ENCODE peak calls at places on chromosomes 12 and 14, in ten cellular contexts. L, W, P, X, K, Q, F, U, T and V are unnamed samples.

GRCh38 chr12:81083906-81084513 is 6.1 kb downstream of the ACSS3 start:
- DNase-seq in L (no peak), W (peak; percentile 25), P (no peak), X (no peak), K (no peak), Q (no peak), F (no peak), U (no peak), T (no peak), V (no peak)

GRCh38 chr12:116257213-116257612 is 20.3 kb downstream of the MED13L start:
- DNase-seq in L (no peak), W (no peak), P (peak; percentile 45), X (no peak), K (no peak), Q (no peak), F (no peak), U (no peak), T (no peak), V (no peak)

GRCh38 chr12:5377997-5378596 is 53.8 kb upstream of the NTF3 start:
- DNase-seq in L (no peak), W (no peak), P (no peak), X (no peak), K (no peak), Q (peak; percentile 16), F (no peak), U (peak; percentile 67), T (peak; percentile 78), V (no peak)

GRCh38 chr14:65961004-65961403 is 525.2 kb upstream of the CCDC196 start:
- DNase-seq in L (peak; percentile 54), W (peak; percentile 81), P (peak; percentile 64), X (peak; percentile 65), K (peak; percentile 19), Q (no peak), F (peak; percentile 39), U (peak; percentile 35), T (no peak), V (peak; percentile 58)

GRCh38 chr12:92556622-92557421 is 146.0 kb upstream of the PLEKHG7 start:
- DNase-seq in L (no peak), W (no peak), P (no peak), X (no peak), K (no peak), Q (no peak), F (no peak), U (no peak), T (no peak), V (no peak)

GRCh38 chr12:113149361-113150150 is at the start of gene CFAP73:
- DNase-seq in L (peak; percentile 77), W (peak; percentile 96), P (peak; percentile 66), X (peak; percentile 71), K (no peak), Q (peak; percentile 75), F (peak; percentile 64), U (peak; percentile 84), T (no peak), V (peak; percentile 96)

GRCh38 chr12:67077617-67078016 is 191.5 kb upstream of the CAND1 start:
- DNase-seq in L (no peak), W (no peak), P (peak; percentile 80), X (no peak), K (no peak), Q (peak; percentile 71), F (no peak), U (peak; percentile 3), T (no peak), V (no peak)

GRCh38 chr14:31286456-31287293 is 79.1 kb upstream of the HECTD1 start:
- DNase-seq in L (no peak), W (peak; percentile 36), P (peak; percentile 17), X (no peak), K (no peak), Q (no peak), F (no peak), U (no peak), T (no peak), V (no peak)

GRCh38 chr12:15580431-15580830 is 208.8 kb downstream of the EPS8 start:
- DNase-seq in L (no peak), W (no peak), P (no peak), X (no peak), K (no peak), Q (no peak), F (no peak), U (no peak), T (no peak), V (no peak)
- TF ChIP-seq CTCF in L (no peak), W (no peak), P (no peak), X (no peak), K (no peak), Q (no peak), F (no peak), U (peak; percentile 11), T (no peak), V (no peak)

GRCh38 chr12:992647-993046 is 1.6 kb downstream of the ERC1 start:
- DNase-seq in L (no peak), W (no peak), P (no peak), X (no peak), K (no peak), Q (no peak), F (no peak), U (no peak), T (no peak), V (no peak)
- TF ChIP-seq CTCF in L (no peak), W (no peak), P (no peak), X (no peak), K (no peak), Q (no peak), F (no peak), U (no peak), T (no peak), V (no peak)

DNA sequence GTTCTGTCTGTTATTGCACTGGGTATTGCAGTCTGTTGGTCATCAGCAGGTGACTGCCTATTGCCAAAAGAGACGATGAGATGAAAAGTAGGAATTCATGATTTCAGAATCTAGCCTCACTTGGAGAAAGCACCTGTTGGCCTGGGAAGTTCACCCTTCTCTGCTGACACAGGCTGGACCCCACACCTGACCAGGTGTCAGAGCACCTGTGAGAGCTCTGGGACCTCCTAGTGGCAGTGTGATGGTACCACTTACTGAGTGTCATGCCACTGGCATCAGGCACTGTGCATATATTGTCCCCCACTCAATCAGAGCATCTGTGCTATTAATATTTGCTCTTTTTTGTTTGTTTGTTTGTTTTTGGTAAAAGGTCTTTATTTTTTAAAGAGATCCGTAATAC is 68.0 kb downstream of the RASSF3 start:
- DNase-seq in L (no peak), W (no peak), P (no peak), X (no peak), K (no peak), Q (peak; percentile 47), F (no peak), U (no peak), T (no peak), V (peak; percentile 56)
- TF ChIP-seq CTCF in L (no peak), W (peak; percentile 9), P (no peak), X (no peak), K (peak; percentile 43), Q (no peak), F (peak; percentile 50), U (no peak), T (no peak), V (peak; percentile 24)

GRCh38 chr12:47636908-47637780 is 68.7 kb downstream of the RPAP3 start:
- DNase-seq in L (no peak), W (peak; percentile 33), P (peak; percentile 70), X (peak; percentile 55), K (peak; percentile 11), Q (peak; percentile 54), F (no peak), U (no peak), T (no peak), V (peak; percentile 59)
- TF ChIP-seq CTCF in L (no peak), W (peak; percentile 57), P (peak; percentile 46), X (no peak), K (peak; percentile 43), Q (peak; percentile 80), F (peak; percentile 35), U (peak; percentile 49), T (no peak), V (peak; percentile 52)

GRCh38 chr14:37890095-37890494 is 294.7 kb downstream of the TTC6 start:
- DNase-seq in L (no peak), W (no peak), P (no peak), X (no peak), K (no peak), Q (no peak), F (no peak), U (no peak), T (no peak), V (no peak)
- TF ChIP-seq CTCF in L (no peak), W (peak; percentile 35), P (no peak), X (no peak), K (no peak), Q (no peak), F (peak; percentile 33), U (peak; percentile 43), T (no peak), V (peak; percentile 35)

DNA sequence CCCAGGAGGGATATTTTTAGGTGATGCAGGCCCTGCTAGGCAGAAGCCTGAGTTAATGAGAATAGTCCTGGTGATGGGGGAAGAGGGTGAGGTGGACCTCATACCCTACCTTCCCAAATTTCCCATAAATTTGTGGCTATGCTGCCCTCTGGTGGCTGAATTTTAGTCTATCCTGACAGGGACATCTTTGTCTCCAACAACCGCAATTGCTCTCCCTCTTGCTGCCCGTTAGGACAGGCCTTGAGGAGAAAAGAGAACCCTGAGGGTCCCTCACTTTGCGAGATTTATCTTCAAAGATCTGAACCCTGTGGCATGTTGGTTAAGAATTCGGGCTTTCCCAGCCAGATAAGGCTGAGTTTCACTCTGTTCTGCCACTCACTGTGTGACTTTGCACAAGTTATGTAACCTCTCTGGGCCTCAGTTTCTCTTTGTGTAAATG is 9.8 kb upstream of the ZNF385A start:
- DNase-seq in L (no peak), W (peak; percentile 85), P (peak; percentile 75), X (no peak), K (no peak), Q (no peak), F (no peak), U (peak; percentile 52), T (no peak), V (peak; percentile 76)
- TF ChIP-seq CTCF in L (peak; percentile 43), W (peak; percentile 86), P (peak; percentile 62), X (no peak), K (peak; percentile 71), Q (peak; percentile 82), F (peak; percentile 70), U (peak; percentile 73), T (peak; percentile 68), V (peak; percentile 74)

GRCh38 chr14:58574623-58575022 is 63.1 kb upstream of the DACT1 start:
- DNase-seq in L (no peak), W (no peak), P (no peak), X (no peak), K (no peak), Q (no peak), F (no peak), U (no peak), T (no peak), V (no peak)
- TF ChIP-seq CTCF in L (no peak), W (peak; percentile 28), P (no peak), X (no peak), K (peak; percentile 10), Q (no peak), F (peak; percentile 9), U (no peak), T (no peak), V (no peak)